ENCODE peak calls at places on chromosomes 2 and 18, in seven cellular contexts. K is NCI-H1694 treated with DMSO at 0.1 percent for 48 hours, N is astrocyte, Z is HEK293T, U is EH, E is nucleus accumbens, G is GM03348. O is an unnamed sample.

GRCh38 chr2:65562890-65563289 is 130.5 kb upstream of the SPRED2 start:
- DNase-seq in K (no peak), E (no peak), G (no peak), U (no peak), N (no peak), Z (no peak), O (no peak)

GRCh38 chr2:55112229-55113016 is 62.2 kb upstream of the RTN4 start:
- DNase-seq in E (peak), Z (peak), K (no peak), G (peak), U (peak), N (peak), O (peak)

GRCh38 chr2:164242409-164242808 is 378.9 kb downstream of the GRB14 start:
- DNase-seq in G (no peak), E (no peak), Z (no peak), U (no peak), K (no peak), N (no peak), O (no peak)

GRCh38 chr2:197286805-197287595 is 23.6 kb downstream of the ANKRD44 start:
- DNase-seq in U (peak), N (peak), K (no peak), G (peak), E (peak), Z (no peak), O (peak)

GRCh38 chr2:9201185-9201891 is 5.3 kb upstream of the ASAP2 start:
- DNase-seq in U (peak), K (no peak), N (peak), G (peak), Z (no peak), E (no peak), O (no peak)

GRCh38 chr2:113058411-113058994 is 495 bp upstream of the IL36RN start:
- DNase-seq in N (no peak), E (no peak), K (no peak), U (no peak), G (no peak), Z (no peak), O (no peak)

GRCh38 chr2:62319061-62319460 is 123.1 kb downstream of the B3GNT2 start:
- DNase-seq in E (no peak), U (no peak), K (no peak), G (no peak), Z (no peak), N (no peak), O (no peak)

GRCh38 chr18:12886498-12887126 is 2.6 kb upstream of the PTPN2 start:
- DNase-seq in K (no peak), Z (no peak), E (no peak), U (peak), G (no peak), N (no peak), O (no peak)

O was measured in MG63.